ENCODE peak calls at places on chromosomes 3 and 15, in four cellular contexts. Z is K562, V is IMR-90, N is GM12878. M is an unnamed sample. For H3K36me3, the result is how much of the 10 kb centered on the place peaks cover.

GRCh38 chr3:167851171-167851570 is 115.7 kb downstream of the SERPINI1 start:
- DNase-seq in N (no peak), V (peak), Z (no peak), M (no peak)

GRCh38 chr15:87031545-87032230 is 952.0 kb downstream of the AGBL1 start:
- DNase-seq in V (no peak), Z (no peak), N (no peak), M (no peak)

GRCh38 chr3:48591436-48591835 is 3.7 kb downstream of the COL7A1 start:
- DNase-seq in N (no peak), V (no peak), Z (peak), M (no peak)

GRCh38 chr3:59517448-59517847 is 467.6 kb upstream of the CFAP20DC start:
- DNase-seq in Z (no peak), N (no peak), V (no peak), M (no peak)

GRCh38 chr3:45841380-45841700 is 579 bp downstream of the LZTFL1 start:
- DNase-seq in V (peak), Z (no peak), N (no peak), M (peak)

GRCh38 chr3:119084371-119085069 is 49.9 kb upstream of the IGSF11 start:
- DNase-seq in N (no peak), Z (no peak), V (no peak), M (no peak)

GRCh38 chr3:56291244-56291680 is 177.0 kb downstream of the ERC2 start:
- DNase-seq in V (no peak), Z (no peak), N (no peak), M (peak)

GRCh38 chr3:15875016-15875689 is 77.4 kb upstream of the ANKRD28 start:
- DNase-seq in N (no peak), V (peak), Z (no peak), M (no peak)

GRCh38 chr3:4271834-4272233 is 31.3 kb upstream of the SETMAR start:
- DNase-seq in V (peak), Z (peak), N (no peak), M (peak)

GRCh38 chr3:171286580-171287249 is 173.5 kb downstream of the TNIK start:
- DNase-seq in V (no peak), N (peak), Z (no peak), M (peak)

GRCh38 chr3:171283248-171284222 is 176.7 kb downstream of the TNIK start:
- DNase-seq in N (peak), V (no peak), Z (no peak), M (peak)

GRCh38 chr3:171282041-171282440 is 178.2 kb downstream of the TNIK start:
- DNase-seq in V (peak), N (no peak), Z (no peak), M (peak)

GRCh38 chr3:171285287-171285686 is 174.9 kb downstream of the TNIK start:
- DNase-seq in V (no peak), Z (no peak), N (peak), M (no peak)

DNA sequence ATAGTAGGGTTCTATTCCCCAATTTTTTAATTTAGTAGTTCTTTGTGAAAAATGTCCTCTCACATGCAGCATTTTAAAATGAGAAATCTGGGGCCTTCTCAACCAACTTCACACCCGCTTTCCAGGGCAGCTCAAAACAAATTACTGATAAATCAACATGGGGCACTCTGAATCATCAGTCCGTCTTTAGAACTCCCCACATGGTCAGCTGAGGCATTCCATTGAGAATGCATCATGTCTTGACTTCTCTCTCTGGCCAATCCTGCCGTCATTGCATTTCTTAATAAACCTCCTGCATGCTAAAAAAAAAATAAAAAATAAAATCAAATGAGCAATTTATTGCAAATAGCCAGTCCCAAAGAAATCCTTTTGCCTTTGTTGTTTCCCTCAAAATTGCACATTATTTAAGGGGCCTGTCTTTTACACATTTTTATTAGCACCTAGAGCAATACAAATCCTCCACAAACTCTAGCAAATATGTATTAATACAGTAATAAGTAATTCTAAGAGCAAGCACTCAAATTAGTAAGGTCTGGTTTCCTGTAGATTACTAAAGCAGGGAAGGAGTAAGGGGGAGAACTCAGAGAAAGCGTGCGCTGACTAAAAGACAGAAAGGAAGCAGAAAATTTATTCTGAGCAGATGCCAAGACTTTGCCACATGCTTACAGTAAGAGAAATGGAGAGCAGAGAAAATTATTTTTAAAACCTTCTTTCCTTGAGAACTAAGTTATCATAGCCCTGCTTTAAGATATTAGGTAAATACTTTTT is 175.7 kb downstream of the TNIK start:
- DNase-seq in Z (no peak), V (peak), N (peak), M (peak)
- TF ChIP-seq FOS in Z (no peak), V (peak), N (no peak), M (peak)

GRCh38 chr3:72998489-72998888 is 1.9 kb downstream of the PPP4R2 start:
- DNase-seq in N (no peak), V (no peak), Z (no peak), M (no peak)
- H3K36me3 ChIP-seq in N (under half), V (under half), Z (under half), M (under half)

GRCh38 chr15:38705421-38706219 is 141.0 kb upstream of the RASGRP1 start:
- DNase-seq in N (no peak), V (no peak), Z (no peak), M (no peak)

GRCh38 chr15:38698215-38698614 is 133.6 kb upstream of the RASGRP1 start:
- DNase-seq in Z (no peak), N (no peak), V (no peak), M (no peak)

GRCh38 chr15:38699633-38700230 is 135.1 kb upstream of the RASGRP1 start:
- DNase-seq in V (peak), Z (peak), N (no peak), M (peak)

GRCh38 chr15:38701134-38701533 is 136.5 kb upstream of the RASGRP1 start:
- DNase-seq in Z (no peak), V (peak), N (no peak), M (no peak)

GRCh38 chr15:38702178-38702912 is 137.7 kb upstream of the RASGRP1 start:
- DNase-seq in Z (no peak), N (no peak), V (no peak), M (no peak)
- TF ChIP-seq FOS in Z (no peak), N (no peak), V (no peak), M (no peak)

GRCh38 chr15:92149469-92149868 is 244.2 kb upstream of the ST8SIA2 start:
- DNase-seq in Z (no peak), N (no peak), V (no peak), M (no peak)
- H3K36me3 ChIP-seq in Z (under half), N (under half), V (under half), M (under half)

GRCh38 chr3:115658337-115659181 is 35.2 kb downstream of the GAP43 start:
- DNase-seq in V (peak), Z (peak), N (no peak), M (peak)

GRCh38 chr3:115659253-115659652 is 35.9 kb downstream of the GAP43 start:
- DNase-seq in V (no peak), Z (no peak), N (no peak), M (no peak)

GRCh38 chr3:115660646-115661442 is 37.5 kb downstream of the GAP43 start:
- DNase-seq in N (no peak), V (no peak), Z (no peak), M (no peak)

GRCh38 chr3:115658032-115658336 is 34.7 kb downstream of the GAP43 start:
- DNase-seq in Z (no peak), V (no peak), N (no peak), M (no peak)

DNA sequence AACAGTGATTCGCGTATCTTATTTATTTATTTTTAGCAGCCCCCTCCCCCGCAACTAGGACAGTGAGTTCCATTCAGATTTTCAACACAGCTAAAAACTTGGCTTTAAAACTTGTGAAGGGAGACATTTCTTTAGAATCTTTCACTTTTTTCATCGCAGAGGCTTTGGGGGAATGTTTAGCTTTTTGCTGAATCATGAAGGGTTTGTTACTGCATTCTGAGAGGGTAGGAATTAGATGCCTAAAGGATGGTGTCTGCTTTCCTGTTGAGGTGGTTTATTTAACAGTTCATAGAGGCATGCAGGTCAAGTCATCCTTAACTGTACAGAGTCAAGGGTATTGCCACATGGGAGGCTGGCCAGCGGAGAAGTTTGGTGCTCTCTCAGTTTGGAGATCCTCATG is 36.6 kb downstream of the GAP43 start:
- DNase-seq in N (no peak), V (peak), Z (no peak), M (no peak)
- TF ChIP-seq FOS in N (no peak), V (no peak), Z (no peak), M (no peak)